ENCODE peak calls at places on chromosomes 12 and 14, in four cellular contexts. C is K562, O is H1, U is GM12878. B is an unnamed sample.

GRCh38 chr12:122841544-122842321 is 6.5 kb downstream of the HIP1R start:
- DNase-seq in C (no peak), U (no peak), O (no peak), B (peak; percentile 66)

GRCh38 chr14:104302794-104303405 is 164.5 kb downstream of the KIF26A start:
- DNase-seq in C (no peak), U (no peak), O (no peak), B (no peak)

GRCh38 chr12:53709671-53710070 is 17.6 kb downstream of the CALCOCO1 start:
- DNase-seq in C (no peak), U (no peak), O (no peak), B (no peak)

GRCh38 chr12:42565001-42565400 is 24.5 kb downstream of the PRICKLE1 start:
- DNase-seq in O (peak; percentile 49), C (no peak), U (no peak), B (no peak)

GRCh38 chr12:27667540-27667939 is 28.7 kb upstream of the REP15 start:
- DNase-seq in O (no peak), C (no peak), U (no peak), B (no peak)

GRCh38 chr14:68814376-68815287 is 21.8 kb upstream of the ZFP36L1 start:
- DNase-seq in O (no peak), U (peak; percentile 84), C (no peak), B (peak; percentile 74)

GRCh38 chr14:52949711-52950409 is 990 bp downstream of the FERMT2 start:
- DNase-seq in C (no peak), U (no peak), O (no peak), B (peak; percentile 44)

GRCh38 chr14:36585100-36585499 is 2.7 kb upstream of the NKX2-8 start:
- DNase-seq in O (no peak), C (no peak), U (no peak), B (peak; percentile 50)

GRCh38 chr12:131473721-131474709 is 236.9 kb upstream of the SFSWAP start:
- DNase-seq in O (peak; percentile 57), U (no peak), C (peak; percentile 19), B (no peak)

GRCh38 chr14:22650960-22651521 is 6.9 kb upstream of the OR6J1 start:
- DNase-seq in C (no peak), U (peak; percentile 44), O (no peak), B (no peak)

GRCh38 chr14:91848602-91849001 is 18.7 kb downstream of the TC2N start:
- DNase-seq in C (no peak), O (no peak), U (no peak), B (no peak)

GRCh38 chr12:97642906-97643305 is 180.3 kb downstream of the RMST start:
- DNase-seq in O (no peak), U (no peak), C (no peak), B (no peak)

GRCh38 chr12:53825246-53826081 is 73.7 kb upstream of the CISTR start:
- DNase-seq in U (no peak), C (no peak), O (no peak), B (peak; percentile 99)

GRCh38 chr14:68779761-68780323 is 13.0 kb downstream of the ZFP36L1 start:
- DNase-seq in O (no peak), C (no peak), U (no peak), B (peak; percentile 96)

GRCh38 chr14:93994919-93995682 is 2.0 kb upstream of the CCDC197 start:
- DNase-seq in O (no peak), C (no peak), U (no peak), B (no peak)

GRCh38 chr12:66603458-66603857 is 75.4 kb downstream of the GRIP1 start:
- DNase-seq in U (no peak), C (no peak), O (no peak), B (no peak)

GRCh38 chr14:30395065-30395464 is 163.9 kb upstream of the G2E3 start:
- DNase-seq in U (no peak), C (no peak), O (no peak), B (no peak)

GRCh38 chr14:45253754-45254300 is 825 bp upstream of the MIS18BP1 start:
- DNase-seq in U (no peak), C (no peak), O (no peak), B (no peak)

GRCh38 chr12:84661732-84662326 is 250.8 kb downstream of the SLC6A15 start:
- DNase-seq in C (no peak), U (no peak), O (no peak), B (no peak)

GRCh38 chr14:22822619-22823551 is 6.8 kb upstream of the MRPL52 start:
- DNase-seq in U (no peak), C (peak; percentile 80), O (peak; percentile 92), B (peak; percentile 78)

GRCh38 chr12:16189849-16190248 is 87.6 kb downstream of the SLC15A5 start:
- DNase-seq in C (no peak), U (no peak), O (no peak), B (peak; percentile 29)

GRCh38 chr14:31949709-31950108 is 127.4 kb upstream of the ARHGAP5 start:
- DNase-seq in C (no peak), O (no peak), U (no peak), B (no peak)

GRCh38 chr12:1820191-1820599 is at the start of gene LRTM2:
- DNase-seq in O (no peak), C (no peak), U (no peak), B (no peak)

GRCh38 chr12:70648191-70648590 is 11.0 kb upstream of the PTPRB start:
- DNase-seq in U (no peak), O (no peak), C (no peak), B (no peak)

GRCh38 chr12:115897718-115898117 is 379.8 kb downstream of the MED13L start:
- DNase-seq in U (no peak), O (no peak), C (no peak), B (no peak)

GRCh38 chr12:53101931-53102781 is 1.1 kb upstream of the SOAT2 start:
- DNase-seq in C (peak; percentile 2), O (no peak), U (no peak), B (peak; percentile 79)

GRCh38 chr12:23670684-23671083 is 278.8 kb downstream of the SOX5 start:
- DNase-seq in C (no peak), U (no peak), O (no peak), B (no peak)

GRCh38 chr12:23662966-23663365 is 286.5 kb downstream of the SOX5 start:
- DNase-seq in U (no peak), C (no peak), O (no peak), B (no peak)

GRCh38 chr12:23669691-23670090 is 279.8 kb downstream of the SOX5 start:
- DNase-seq in O (no peak), C (no peak), U (no peak), B (no peak)

DNA sequence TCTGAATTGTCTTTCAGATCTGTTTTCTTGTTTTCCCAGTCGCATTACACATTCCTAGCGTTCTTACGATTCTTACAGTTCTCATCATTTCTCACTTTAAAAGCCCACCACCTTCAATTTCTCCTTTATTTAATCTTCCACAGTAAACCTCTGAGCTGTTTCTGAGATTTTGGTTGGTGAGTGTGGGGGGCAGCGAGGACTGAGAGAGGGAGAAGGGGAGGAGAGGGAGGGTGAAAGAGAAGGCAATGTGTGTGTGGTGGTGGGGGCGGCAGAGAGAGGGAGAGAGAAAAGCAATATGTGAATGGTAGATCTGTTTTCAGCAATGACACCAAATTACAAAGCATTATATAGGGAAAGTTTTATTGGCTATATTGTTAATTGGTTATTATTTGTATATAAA is 282.6 kb downstream of the SOX5 start:
- DNase-seq in C (no peak), U (no peak), O (no peak), B (no peak)
- TF ChIP-seq BRCA1 in C (no peak), U (no peak), O (no peak), B (no peak)

GRCh38 chr12:108313609-108314331 is 25.3 kb downstream of the CMKLR1 start:
- DNase-seq in C (peak; percentile 16), U (no peak), O (no peak), B (peak; percentile 99)
- TF ChIP-seq BRCA1 in C (no peak), U (no peak), O (no peak), B (no peak)

DNA sequence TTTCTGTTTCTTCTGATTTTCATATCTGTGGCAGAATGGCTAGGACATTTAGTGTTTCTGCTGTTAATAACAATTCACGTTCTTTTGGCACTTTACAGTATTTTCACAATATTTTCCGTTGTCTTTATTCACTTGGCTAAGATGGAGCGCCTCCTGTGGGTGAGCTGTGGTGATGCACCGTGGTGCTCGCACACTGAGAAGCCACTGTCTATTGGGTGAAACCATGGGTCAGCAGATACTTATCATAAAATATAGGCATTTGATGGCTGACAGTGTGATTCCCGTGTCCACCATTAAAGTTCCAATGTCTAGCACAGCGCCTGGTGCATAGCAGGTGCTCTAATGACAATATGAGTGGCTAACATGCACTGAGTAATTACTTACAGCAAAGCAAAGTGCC is 141.8 kb downstream of the VRK1 start:
- DNase-seq in U (no peak), C (peak; percentile 64), O (peak; percentile 66), B (no peak)
- TF ChIP-seq BRCA1 in U (no peak), C (no peak), O (no peak), B (no peak)

GRCh38 chr14:73477618-73478266 is 13.0 kb upstream of the RIOX1 start:
- DNase-seq in O (no peak), U (peak; percentile 90), C (no peak), B (no peak)

GRCh38 chr14:73474952-73475351 is 15.8 kb upstream of the RIOX1 start:
- DNase-seq in U (no peak), O (no peak), C (no peak), B (no peak)

GRCh38 chr14:73472182-73473114 is 14.1 kb upstream of the NUMB start:
- DNase-seq in C (peak; percentile 45), U (peak; percentile 57), O (no peak), B (peak; percentile 64)

GRCh38 chr14:73478684-73479083 is 12.0 kb upstream of the RIOX1 start:
- DNase-seq in O (no peak), U (no peak), C (no peak), B (peak; percentile 83)

GRCh38 chr14:73476451-73476905 is 14.3 kb upstream of the RIOX1 start:
- DNase-seq in U (no peak), C (no peak), O (no peak), B (no peak)
- TF ChIP-seq BRCA1 in U (no peak), C (no peak), O (no peak), B (no peak)

B was measured in HepG2.